ENCODE peak calls at places on chromosome 12, in five cellular contexts. N is A549, C is ovary, V is adrenal gland, E is vagina. M is an unnamed sample.

GRCh38 chr12:6423267-6424007 is 21.3 kb upstream of the CD27 start:
- DNase-seq in V (peak; percentile 92), C (peak; percentile 88), E (no peak), N (peak; percentile 87), M (peak; percentile 93)

GRCh38 chr12:124647316-124647715 is 79.9 kb upstream of the NCOR2 start:
- DNase-seq in V (no peak), N (no peak), C (no peak), E (no peak), M (no peak)

GRCh38 chr12:77384941-77385340 is 319.6 kb upstream of the E2F7 start:
- DNase-seq in E (no peak), C (no peak), V (no peak), N (no peak), M (no peak)

GRCh38 chr12:1993871-1994371 is 10.3 kb downstream of the DCP1B start:
- DNase-seq in E (no peak), V (no peak), C (no peak), N (no peak), M (no peak)

GRCh38 chr12:121465921-121466799 is 66.2 kb downstream of the RNF34 start:
- DNase-seq in N (peak; percentile 43), E (no peak), C (no peak), V (no peak), M (no peak)

GRCh38 chr12:21839776-21840175 is 65.3 kb upstream of the KCNJ8 start:
- DNase-seq in V (no peak), C (no peak), E (no peak), N (no peak), M (no peak)

GRCh38 chr12:124704619-124705018 is 137.2 kb upstream of the NCOR2 start:
- DNase-seq in N (no peak), C (no peak), V (no peak), E (no peak), M (no peak)

GRCh38 chr12:104751594-104751993 is 206.5 kb downstream of the SLC41A2 start:
- DNase-seq in V (no peak), E (no peak), C (no peak), N (no peak), M (no peak)

GRCh38 chr12:94244165-94245133 is 96.1 kb downstream of the PLXNC1 start:
- DNase-seq in N (no peak), C (no peak), E (no peak), V (no peak), M (no peak)

GRCh38 chr12:85949253-85949652 is 75.2 kb downstream of the NTS start:
- DNase-seq in C (no peak), E (no peak), V (no peak), N (no peak), M (no peak)

GRCh38 chr12:95623554-95624170 is 72.4 kb upstream of the USP44 start:
- DNase-seq in E (no peak), C (peak; percentile 79), N (peak; percentile 82), V (peak; percentile 72), M (peak; percentile 70)

GRCh38 chr12:122834229-122834920 is 882 bp upstream of the HIP1R start:
- DNase-seq in V (peak; percentile 62), C (no peak), N (peak; percentile 82), E (no peak), M (peak; percentile 55)

GRCh38 chr12:72869025-72869424 is 596.9 kb downstream of the TRHDE start:
- DNase-seq in N (no peak), E (no peak), V (no peak), C (no peak), M (no peak)

GRCh38 chr12:11941601-11942360 is 129.0 kb upstream of the BCL2L14 start:
- DNase-seq in C (no peak), N (no peak), V (no peak), E (no peak), M (no peak)

GRCh38 chr12:68675098-68675842 is 11.5 kb upstream of the NUP107 start:
- DNase-seq in V (peak; percentile 26), C (no peak), N (no peak), E (no peak), M (no peak)

GRCh38 chr12:62426095-62426488 is 40.5 kb upstream of the MON2 start:
- DNase-seq in E (no peak), C (no peak), N (no peak), V (no peak), M (no peak)

GRCh38 chr12:49048953-49049352 is 11.6 kb downstream of the KMT2D start:
- DNase-seq in E (no peak), N (no peak), C (no peak), V (no peak), M (no peak)

GRCh38 chr12:3473171-3473570 is 17.8 kb upstream of the PRMT8 start:
- DNase-seq in V (no peak), N (no peak), C (no peak), E (no peak), M (no peak)

GRCh38 chr12:105403095-105403494 is 72.6 kb downstream of the C12orf75 start:
- DNase-seq in E (no peak), N (no peak), C (no peak), V (no peak), M (no peak)

GRCh38 chr12:1797011-1797901 is 23.1 kb upstream of the LRTM2 start:
- DNase-seq in E (peak; percentile 84), V (peak; percentile 36), N (no peak), C (peak; percentile 65), M (peak; percentile 41)

GRCh38 chr12:16913832-16914490 is 308.0 kb upstream of the LMO3 start:
- DNase-seq in E (no peak), V (no peak), N (no peak), C (no peak), M (no peak)

GRCh38 chr12:12327802-12328201 is 22.2 kb downstream of the MANSC1 start:
- DNase-seq in N (peak; percentile 55), V (no peak), C (no peak), E (no peak), M (no peak)

GRCh38 chr12:132189378-132190011 is 45.2 kb downstream of the NOC4L start:
- DNase-seq in E (no peak), N (peak; percentile 94), C (peak; percentile 84), V (peak; percentile 84), M (peak; percentile 88)
- TF ChIP-seq POLR2A in E (no peak), N (peak; percentile 35), C (no peak), V (peak; percentile 69), M (no peak)

DNA sequence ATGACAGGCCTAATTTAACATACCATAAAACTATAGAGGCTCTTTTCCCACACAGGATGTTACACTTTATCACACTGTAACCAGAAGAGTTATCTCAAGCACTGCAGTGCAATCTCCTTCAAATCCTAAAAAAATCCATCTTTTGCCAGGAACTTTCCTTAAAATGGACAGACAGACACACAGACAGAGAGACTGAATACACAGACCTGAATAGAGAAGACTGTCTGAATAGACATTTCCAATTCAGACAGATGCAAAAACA is 6.5 kb downstream of the CORO1C start:
- DNase-seq in E (no peak), N (no peak), V (no peak), C (no peak), M (no peak)
- H3K4me1 ChIP-seq in E (peaks cover 95% of the 10 kb centered on the region), N (peaks cover 94% of the 10 kb centered on the region), V (peaks cover 59% of the 10 kb centered on the region), C (peaks cover 7% of the 10 kb centered on the region), M (peaks cover 27% of the 10 kb centered on the region)

GRCh38 chr12:100991059-100991562 is 196.5 kb downstream of the ANO4 start:
- DNase-seq in E (no peak), N (no peak), C (no peak), V (no peak), M (no peak)

GRCh38 chr12:100986595-100987547 is 192.3 kb downstream of the ANO4 start:
- DNase-seq in C (no peak), V (no peak), N (no peak), E (no peak), M (no peak)

GRCh38 chr12:100984821-100985220 is 190.2 kb downstream of the ANO4 start:
- DNase-seq in V (no peak), N (no peak), E (no peak), C (no peak), M (no peak)

GRCh38 chr12:100988278-100988625 is 193.7 kb downstream of the ANO4 start:
- DNase-seq in C (no peak), E (no peak), N (no peak), V (no peak), M (no peak)

GRCh38 chr12:100987552-100988277 is 193.1 kb downstream of the ANO4 start:
- DNase-seq in C (no peak), E (no peak), N (peak; percentile 21), V (peak; percentile 64), M (peak; percentile 61)
- TF ChIP-seq CTCF in C (no peak), E (no peak), N (no peak), V (peak; percentile 23), M (no peak)

GRCh38 chr12:43480591-43480990 is 71.4 kb downstream of the ADAMTS20 start:
- DNase-seq in V (no peak), C (no peak), N (no peak), E (no peak), M (no peak)
- TF ChIP-seq POLR2A in V (no peak), C (no peak), N (no peak), E (no peak), M (no peak)

DNA sequence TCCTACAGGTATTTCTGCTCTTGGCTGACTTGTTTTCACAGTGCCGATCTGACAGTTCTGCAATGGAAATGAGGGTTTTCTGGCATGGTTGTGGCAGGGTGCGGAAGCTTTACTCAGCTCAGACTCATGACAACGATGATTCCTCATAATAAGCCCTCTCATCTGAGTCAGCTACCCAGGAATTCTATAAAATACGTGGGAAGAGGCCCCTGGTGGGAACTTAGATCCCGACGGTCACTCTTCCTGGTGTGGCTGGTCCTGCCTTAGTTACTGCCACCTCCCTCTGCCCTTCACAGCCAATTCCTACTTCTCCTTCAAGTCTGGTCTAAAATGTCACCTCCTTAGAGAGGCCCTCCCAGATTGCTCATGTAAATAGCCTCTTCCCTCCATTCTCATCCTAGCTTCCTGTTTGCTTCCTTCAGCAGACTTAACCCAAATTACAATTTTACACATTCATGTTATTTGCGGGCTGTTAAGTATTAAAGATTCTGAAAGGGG is 104.2 kb upstream of the MAP1LC3B2 start:
- DNase-seq in V (no peak), E (no peak), N (peak; percentile 71), C (no peak), M (no peak)
- H3K4me1 ChIP-seq in V (peaks cover 16% of the 10 kb centered on the region), E (peaks cover 35% of the 10 kb centered on the region), N (peaks cover 30% of the 10 kb centered on the region), C (peaks cover 8% of the 10 kb centered on the region), M (peaks cover 11% of the 10 kb centered on the region)

GRCh38 chr12:69880566-69880965 is 55.5 kb downstream of the MYRFL start:
- DNase-seq in V (no peak), C (no peak), E (no peak), N (no peak), M (no peak)
- TF ChIP-seq CTCF in V (no peak), C (no peak), E (no peak), N (no peak), M (no peak)

GRCh38 chr12:76037130-76038105 is 5.8 kb upstream of the PHLDA1 start:
- DNase-seq in E (no peak), V (peak; percentile 44), C (no peak), N (peak; percentile 48), M (peak; percentile 28)
- TF ChIP-seq POLR2A in E (no peak), V (no peak), C (no peak), N (no peak), M (no peak)

GRCh38 chr12:59151243-59151642 is 230.9 kb upstream of the LRIG3 start:
- DNase-seq in E (no peak), N (no peak), C (no peak), V (no peak), M (no peak)
- H3K4me1 ChIP-seq in E (no peaks in the 10 kb centered on the region), N (no peaks in the 10 kb centered on the region), C (no peaks in the 10 kb centered on the region), V (no peaks in the 10 kb centered on the region), M (no peaks in the 10 kb centered on the region)

GRCh38 chr12:92094751-92095161 is 50.9 kb downstream of the BTG1 start:
- DNase-seq in C (no peak), N (no peak), E (no peak), V (no peak), M (no peak)
- TF ChIP-seq CTCF in C (no peak), N (no peak), E (no peak), V (no peak), M (no peak)

M was measured in body of pancreas.